ENCODE peak calls at places on chromosomes 3 and 15, in four cellular contexts. D is GM12878, E is K562, L is HepG2. S is an unnamed sample.

GRCh38 chr3:142998439-142998838 is 2.9 kb upstream of the U2SURP start:
- DNase-seq in D (no peak), E (no peak), L (no peak), S (no peak)

GRCh38 chr3:53500165-53500777 is 5.9 kb downstream of the CACNA1D start:
- DNase-seq in D (no peak), E (no peak), L (no peak), S (no peak)

GRCh38 chr3:158918008-158918407 is 116.2 kb downstream of the MFSD1 start:
- DNase-seq in D (no peak), E (peak), L (peak), S (peak)

GRCh38 chr15:39645138-39645975 is 64.5 kb downstream of the THBS1 start:
- DNase-seq in D (no peak), E (no peak), L (no peak), S (no peak)

GRCh38 chr3:149198611-149199010 is 23.0 kb downstream of the CP start:
- DNase-seq in D (no peak), E (no peak), L (no peak), S (no peak)

GRCh38 chr3:53970656-53971055 is 79.0 kb upstream of the SELENOK start:
- DNase-seq in D (no peak), E (no peak), L (no peak), S (no peak)

GRCh38 chr15:80234883-80235282 is 17.1 kb downstream of the CTXND1 start:
- DNase-seq in D (no peak), E (peak), L (no peak), S (peak)

GRCh38 chr3:129034650-129035049 is 25.9 kb upstream of the GP9 start:
- DNase-seq in D (no peak), E (peak), L (no peak), S (peak)

GRCh38 chr3:75978686-75979085 is 193.3 kb upstream of the ZNF717 start:
- DNase-seq in D (no peak), E (no peak), L (no peak), S (no peak)

GRCh38 chr3:98784666-98785600 is 21.8 kb downstream of the ST3GAL6 start:
- DNase-seq in D (no peak), E (no peak), L (peak), S (no peak)

GRCh38 chr3:15097889-15098288 is 1.1 kb downstream of the RBSN start:
- DNase-seq in D (peak), E (no peak), L (no peak), S (no peak)

GRCh38 chr3:1609416-1609815 is 489.2 kb upstream of the CNTN4 start:
- DNase-seq in D (no peak), E (no peak), L (no peak), S (no peak)

GRCh38 chr15:63094495-63094931 is 27.1 kb upstream of the LACTB start:
- DNase-seq in D (no peak), E (no peak), L (peak), S (no peak)

GRCh38 chr15:77966540-77967290 is 110.8 kb downstream of the TBC1D2B start:
- DNase-seq in D (no peak), E (peak), L (peak), S (peak)

GRCh38 chr3:129822679-129823078 is 70.8 kb downstream of the TMCC1 start:
- DNase-seq in D (no peak), E (no peak), L (no peak), S (no peak)

GRCh38 chr3:34005886-34006285 is 207.5 kb downstream of the PDCD6IP start:
- DNase-seq in D (no peak), E (no peak), L (no peak), S (no peak)

GRCh38 chr15:41971893-41972340 is 440 bp downstream of the EHD4 start:
- DNase-seq in D (no peak), E (peak), L (peak), S (peak)

GRCh38 chr3:132368962-132369361 is 48.3 kb upstream of the DNAJC13 start:
- DNase-seq in D (no peak), E (no peak), L (no peak), S (no peak)

GRCh38 chr15:23734856-23735255 is 47.8 kb upstream of the NDN start:
- DNase-seq in D (no peak), E (no peak), L (no peak), S (no peak)

GRCh38 chr15:51267714-51268105 is 70.7 kb downstream of the CYP19A1 start:
- DNase-seq in D (no peak), E (no peak), L (no peak), S (peak)

GRCh38 chr15:34620122-34620521 is 36.7 kb upstream of the GOLGA8B start:
- DNase-seq in D (no peak), E (no peak), L (no peak), S (no peak)

GRCh38 chr15:34619151-34619550 is 35.7 kb upstream of the GOLGA8B start:
- DNase-seq in D (no peak), E (no peak), L (no peak), S (no peak)

GRCh38 chr15:34620814-34621213 is 37.4 kb upstream of the GOLGA8B start:
- DNase-seq in D (no peak), E (no peak), L (no peak), S (no peak)

GRCh38 chr15:34618073-34618472 is 34.6 kb upstream of the GOLGA8B start:
- DNase-seq in D (no peak), E (no peak), L (no peak), S (no peak)

DNA sequence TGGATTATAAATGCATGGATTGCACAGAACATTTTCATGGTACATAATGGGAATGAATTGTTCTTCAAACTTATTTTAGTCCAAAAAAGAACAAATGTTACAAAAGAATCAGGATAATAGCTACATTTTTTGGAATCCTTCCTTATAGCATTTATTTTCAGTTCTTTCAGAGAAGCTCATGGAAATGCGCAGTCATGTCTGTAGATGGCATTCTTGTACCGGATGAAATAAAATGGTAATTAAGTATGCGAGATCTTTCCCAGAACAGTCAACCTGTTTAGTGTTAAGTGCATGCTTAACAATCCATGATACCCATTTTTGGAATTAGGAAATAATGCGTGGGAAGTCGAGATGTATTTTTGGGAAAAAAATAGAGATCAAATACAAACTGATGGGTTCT is 38.2 kb upstream of the GOLGA8B start:
- DNase-seq in D (no peak), E (peak), L (peak), S (peak)
- TF ChIP-seq FOXK2 in D (no peak), E (no peak), L (no peak), S (no peak)

GRCh38 chr15:31389576-31389975 is 62.9 kb downstream of the KLF13 start:
- DNase-seq in D (no peak), E (no peak), L (no peak), S (no peak)

GRCh38 chr15:31391687-31392671 is 65.3 kb downstream of the KLF13 start:
- DNase-seq in D (no peak), E (peak), L (no peak), S (peak)

GRCh38 chr15:31390777-31391486 is 64.3 kb downstream of the KLF13 start:
- DNase-seq in D (no peak), E (no peak), L (no peak), S (no peak)

GRCh38 chr15:31387483-31388118 is 61.0 kb downstream of the KLF13 start:
- DNase-seq in D (no peak), E (no peak), L (no peak), S (no peak)

GRCh38 chr15:31390029-31390428 is 63.4 kb downstream of the KLF13 start:
- DNase-seq in D (no peak), E (no peak), L (no peak), S (no peak)
- TF ChIP-seq FOXK2 in D (no peak), E (no peak), L (no peak), S (no peak)

DNA sequence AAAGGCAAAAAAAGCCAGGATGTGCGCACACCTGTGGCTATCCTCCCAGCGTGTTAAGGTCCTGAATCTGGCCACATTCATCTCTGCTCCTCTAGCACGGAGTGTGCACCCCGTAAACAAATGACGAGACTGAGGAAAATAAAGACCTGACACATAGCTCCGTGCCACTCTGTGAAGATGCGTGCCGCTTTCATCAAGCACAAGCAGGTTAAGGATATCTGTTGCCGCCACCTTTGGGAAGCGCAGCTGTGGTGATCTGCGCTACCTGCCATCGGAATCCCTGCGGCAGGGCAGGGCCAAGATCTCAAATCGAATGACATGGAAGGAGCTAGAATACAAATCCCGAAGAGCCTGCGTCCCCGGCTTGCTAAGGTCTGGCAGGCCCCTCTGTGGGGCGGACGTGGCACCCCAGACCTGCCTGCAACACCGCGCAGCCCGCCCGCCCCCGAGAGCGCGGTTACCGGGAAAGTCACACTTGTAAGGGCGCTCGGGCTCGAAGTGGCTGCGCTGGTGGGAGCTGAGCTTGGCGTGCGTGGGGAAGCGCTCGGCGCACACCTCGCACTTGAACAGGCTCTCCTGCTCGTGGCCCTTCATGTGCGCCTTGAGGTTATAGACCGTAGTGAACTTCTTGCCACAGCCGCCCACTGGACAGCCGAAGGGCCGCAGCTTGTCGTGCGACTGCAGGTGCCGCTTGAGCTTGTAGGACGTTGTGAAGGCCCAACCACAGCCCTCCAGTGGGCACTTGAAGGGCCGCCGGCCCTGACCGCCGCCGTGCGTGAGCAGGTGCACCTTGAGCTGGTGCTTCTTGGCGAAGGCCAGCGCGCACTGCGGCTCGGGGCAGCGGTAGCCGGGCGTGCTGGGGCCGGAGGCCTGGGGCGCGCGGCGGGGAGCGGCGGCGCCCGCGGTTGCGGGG is 937 bp downstream of the ZXDC start:
- DNase-seq in D (no peak), E (no peak), L (no peak), S (peak)
- TF ChIP-seq FOXK2 in D (no peak), E (no peak), L (no peak), S (no peak)

GRCh38 chr3:186502942-186503712 is 41.1 kb downstream of the CRYGS start:
- DNase-seq in D (no peak), E (no peak), L (no peak), S (no peak)

GRCh38 chr3:186506846-186507245 is 37.3 kb downstream of the CRYGS start:
- DNase-seq in D (no peak), E (no peak), L (no peak), S (no peak)

GRCh38 chr3:186506191-186506739 is 37.9 kb downstream of the CRYGS start:
- DNase-seq in D (no peak), E (no peak), L (no peak), S (no peak)

GRCh38 chr3:186497608-186498007 is 46.6 kb downstream of the CRYGS start:
- DNase-seq in D (no peak), E (no peak), L (no peak), S (no peak)

DNA sequence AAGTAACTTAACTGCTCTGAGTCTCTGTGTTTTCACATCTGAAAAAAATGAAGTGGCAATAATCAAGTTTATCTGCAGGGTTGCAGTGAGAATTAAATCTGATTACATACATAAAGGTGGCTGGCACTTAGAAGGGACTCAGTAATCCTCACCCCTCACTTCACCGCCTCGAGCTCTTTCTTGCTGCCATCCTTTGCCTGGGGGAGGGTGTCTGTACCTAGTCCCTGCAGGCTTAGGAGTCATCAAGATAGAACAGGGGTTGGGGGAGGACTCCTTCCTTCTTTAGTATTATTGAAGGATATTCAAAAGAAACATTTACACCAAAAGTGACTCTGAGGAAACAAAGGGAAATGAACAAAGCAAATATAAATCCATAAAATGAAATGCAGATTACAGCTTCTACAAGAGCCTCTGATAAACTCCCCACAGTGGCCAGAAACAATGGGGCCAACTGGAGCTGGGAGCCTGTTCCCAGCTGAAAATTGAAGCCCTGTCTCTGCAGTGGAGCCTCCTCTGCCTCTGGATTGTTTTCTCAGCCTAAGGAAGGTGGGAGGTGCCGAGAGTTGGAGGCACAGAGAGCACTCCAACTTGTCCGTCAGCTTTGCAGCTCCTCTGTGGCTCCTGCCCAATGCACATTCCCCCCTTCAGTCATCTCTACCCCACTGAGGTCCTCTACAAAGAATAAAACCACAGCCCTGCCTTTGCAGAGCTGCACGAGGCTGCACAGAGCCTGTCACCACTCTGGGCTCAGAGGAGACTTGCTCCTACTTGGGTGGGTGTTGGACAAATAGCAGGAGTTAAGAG is 41.8 kb downstream of the CRYGS start:
- DNase-seq in D (no peak), E (no peak), L (no peak), S (no peak)
- TF ChIP-seq FOXK2 in D (no peak), E (no peak), L (no peak), S (no peak)

GRCh38 chr15:29687939-29688884 is 134.1 kb downstream of the TJP1 start:
- DNase-seq in D (no peak), E (no peak), L (no peak), S (no peak)

GRCh38 chr15:29686079-29686425 is 136.2 kb downstream of the TJP1 start:
- DNase-seq in D (no peak), E (no peak), L (no peak), S (no peak)

GRCh38 chr15:29686445-29687203 is 135.6 kb downstream of the TJP1 start:
- DNase-seq in D (no peak), E (no peak), L (no peak), S (no peak)

GRCh38 chr15:29688981-29689723 is 133.1 kb downstream of the TJP1 start:
- DNase-seq in D (no peak), E (no peak), L (no peak), S (no peak)

GRCh38 chr15:29687204-29687768 is 135.0 kb downstream of the TJP1 start:
- DNase-seq in D (no peak), E (no peak), L (no peak), S (no peak)
- TF ChIP-seq FOXK2 in D (no peak), E (no peak), L (no peak), S (no peak)

DNA sequence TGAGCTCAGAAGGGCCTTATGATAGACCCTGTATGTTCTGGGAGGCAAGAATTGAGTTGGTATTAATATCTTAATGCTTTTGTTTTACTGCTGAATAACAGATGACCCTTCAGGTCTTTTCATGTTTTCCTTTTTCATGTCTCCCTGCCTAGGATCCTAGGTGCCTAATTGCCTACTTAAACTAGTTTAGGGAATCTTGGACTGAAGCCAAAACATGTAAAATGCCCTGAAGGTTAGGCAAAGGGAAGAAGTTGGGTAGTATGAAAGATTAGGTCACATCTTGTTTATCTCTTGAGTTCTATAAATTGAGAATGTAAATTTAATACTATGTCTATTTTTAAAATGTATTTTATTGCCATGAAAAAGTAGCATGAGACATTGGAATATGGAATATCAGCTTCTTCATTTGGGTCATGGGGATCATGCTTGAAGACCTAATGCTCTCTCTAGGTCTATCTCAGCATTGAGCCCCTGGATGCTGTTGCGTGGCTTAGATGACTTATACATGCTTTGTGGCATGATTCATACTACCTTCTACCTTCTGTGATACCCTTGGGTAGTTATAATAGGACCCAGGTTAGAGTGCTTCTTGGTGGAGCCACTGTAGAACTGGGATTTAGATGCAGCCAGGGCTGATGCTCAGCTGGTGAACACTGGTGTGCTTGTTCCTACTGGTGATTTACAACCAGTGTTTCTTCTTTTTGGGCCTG is 26.4 kb downstream of the RBM6 start:
- DNase-seq in D (no peak), E (no peak), L (no peak), S (no peak)
- TF ChIP-seq FOXK2 in D (no peak), E (no peak), L (no peak), S (no peak)

DNA sequence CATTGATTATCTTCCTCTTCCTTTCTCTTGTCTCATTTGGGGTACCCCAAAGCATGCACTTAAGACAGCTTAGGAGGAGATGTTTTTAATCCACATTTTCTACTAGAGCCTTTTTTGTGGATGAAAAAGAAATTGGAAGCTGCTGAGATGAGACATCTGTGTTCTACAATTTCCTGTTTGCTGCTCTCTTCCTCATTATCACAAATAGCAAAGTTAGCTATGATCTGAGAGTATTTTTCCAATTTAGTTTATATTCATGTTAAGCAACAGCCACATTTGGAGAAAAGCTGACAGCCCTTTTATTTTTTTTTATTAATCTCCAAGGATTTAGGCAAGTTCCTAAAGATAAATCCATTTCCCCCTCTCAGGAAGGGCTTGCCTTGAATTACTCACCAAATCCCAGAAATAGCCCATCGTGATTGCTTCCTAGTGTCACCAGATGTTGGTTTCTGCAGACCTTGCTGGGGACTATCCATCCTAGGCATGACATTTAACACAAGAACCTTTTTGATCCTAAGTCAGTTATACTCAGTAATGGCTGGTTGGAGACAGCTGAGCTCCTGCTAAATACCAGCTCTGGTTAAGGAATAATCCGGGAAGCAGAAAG is 70.8 kb upstream of the FILIP1L start:
- DNase-seq in D (no peak), E (no peak), L (no peak), S (no peak)
- TF ChIP-seq FOXK2 in D (no peak), E (no peak), L (no peak), S (no peak)

GRCh38 chr15:101808201-101808600 is 3.8 kb upstream of the OR4F15 start:
- DNase-seq in D (no peak), E (no peak), L (no peak), S (no peak)

GRCh38 chr15:101804941-101805340 is 1.6 kb downstream of the OR4F6 start:
- DNase-seq in D (no peak), E (no peak), L (no peak), S (no peak)

GRCh38 chr15:101810451-101810850 is 1.6 kb upstream of the OR4F15 start:
- DNase-seq in D (no peak), E (no peak), L (no peak), S (no peak)

GRCh38 chr15:101805605-101806345 is 2.5 kb downstream of the OR4F6 start:
- DNase-seq in D (no peak), E (no peak), L (no peak), S (no peak)

DNA sequence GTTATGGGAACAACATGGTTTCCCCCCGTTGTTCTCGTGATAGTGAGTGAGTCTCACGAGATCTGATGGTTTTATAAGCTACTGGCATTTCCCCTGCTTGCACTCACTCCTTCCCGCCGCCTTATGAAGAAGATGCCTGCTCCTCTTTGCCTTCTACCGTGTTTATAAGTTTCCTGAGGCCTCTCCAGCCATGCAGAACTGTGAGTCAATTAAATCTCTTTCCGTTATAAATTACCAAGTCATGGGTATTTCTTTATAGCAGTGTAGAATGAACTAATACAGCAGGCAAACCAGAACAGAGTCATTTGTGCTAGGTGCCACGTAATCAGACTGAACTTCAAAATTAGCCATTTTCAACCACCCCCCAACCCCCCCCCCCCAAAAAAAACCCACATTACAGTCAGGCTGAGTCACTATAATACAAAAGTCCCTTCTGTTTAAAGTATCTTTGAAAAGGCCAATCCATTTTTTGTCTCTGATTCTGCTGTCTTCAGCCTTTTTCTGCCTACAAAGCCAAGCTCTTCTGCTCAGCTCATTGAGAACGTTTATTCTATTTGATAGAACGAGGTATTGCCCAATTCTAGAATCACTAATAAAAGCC is 4.1 kb downstream of the OR4F6 start:
- DNase-seq in D (no peak), E (no peak), L (no peak), S (no peak)
- TF ChIP-seq FOXK2 in D (no peak), E (no peak), L (no peak), S (no peak)

GRCh38 chr3:154018100-154018696 is 103.0 kb upstream of the ARHGEF26 start:
- DNase-seq in D (peak), E (peak), L (peak), S (peak)
- TF ChIP-seq FOXK2 in D (no peak), E (no peak), L (no peak), S (no peak)

S was measured in HEK293T.